ENCODE peak calls at places on chromosomes 12 and 14, in eight cellular contexts. One of them, this sample, is unnamed. For H3K4me1 and H3K27me3, the result is how much of the 10 kb centered on the place peaks cover.

GRCh38 chr12:132853285-132854092 is 24.8 kb upstream of the GOLGA3 start:
- DNase-seq in HCT116: no peak
- DNase-seq in pancreas: no peak
- DNase-seq in IMR-90: no peak
- DNase-seq in naive thymus-derived CD4-positive, alpha-beta T cell: no peak
- DNase-seq in small intestine: no peak
- DNase-seq in aorta: no peak
- DNase-seq in uterus: no peak
- DNase-seq in this sample: no peak

GRCh38 chr12:12428047-12428446 is 71.2 kb downstream of the BORCS5 start:
- DNase-seq in HCT116: no peak
- DNase-seq in pancreas: no peak
- DNase-seq in IMR-90: no peak
- DNase-seq in naive thymus-derived CD4-positive, alpha-beta T cell: no peak
- DNase-seq in small intestine: no peak
- DNase-seq in aorta: no peak
- DNase-seq in uterus: no peak
- DNase-seq in this sample: no peak

GRCh38 chr14:85529803-85530574 is at the start of gene FLRT2:
- DNase-seq in HCT116: no peak
- DNase-seq in pancreas: peak
- DNase-seq in IMR-90: peak
- DNase-seq in naive thymus-derived CD4-positive, alpha-beta T cell: no peak
- DNase-seq in small intestine: no peak
- DNase-seq in aorta: peak
- DNase-seq in uterus: peak
- DNase-seq in this sample: peak

GRCh38 chr12:65784616-65785015 is 39.7 kb upstream of the HMGA2 start:
- DNase-seq in HCT116: no peak
- DNase-seq in pancreas: no peak
- DNase-seq in IMR-90: no peak
- DNase-seq in naive thymus-derived CD4-positive, alpha-beta T cell: no peak
- DNase-seq in small intestine: no peak
- DNase-seq in aorta: no peak
- DNase-seq in uterus: no peak
- DNase-seq in this sample: no peak

GRCh38 chr14:54435500-54435981 is 5.6 kb downstream of the CNIH1 start:
- DNase-seq in HCT116: no peak
- DNase-seq in pancreas: no peak
- DNase-seq in IMR-90: peak
- DNase-seq in naive thymus-derived CD4-positive, alpha-beta T cell: no peak
- DNase-seq in small intestine: peak
- DNase-seq in aorta: no peak
- DNase-seq in uterus: no peak
- DNase-seq in this sample: no peak

GRCh38 chr14:73728106-73729014 is 14.2 kb upstream of the PNMA1 start:
- DNase-seq in HCT116: peak
- DNase-seq in pancreas: peak
- DNase-seq in IMR-90: peak
- DNase-seq in naive thymus-derived CD4-positive, alpha-beta T cell: peak
- DNase-seq in small intestine: peak
- DNase-seq in aorta: peak
- DNase-seq in uterus: peak
- DNase-seq in this sample: peak

GRCh38 chr12:108712925-108713203 is 18.5 kb downstream of the CORO1C start:
- DNase-seq in HCT116: no peak
- DNase-seq in pancreas: no peak
- DNase-seq in IMR-90: no peak
- DNase-seq in naive thymus-derived CD4-positive, alpha-beta T cell: no peak
- DNase-seq in small intestine: no peak
- DNase-seq in aorta: no peak
- DNase-seq in uterus: no peak
- DNase-seq in this sample: no peak

GRCh38 chr14:70788893-70789292 is 20.4 kb downstream of the MAP3K9 start:
- DNase-seq in HCT116: no peak
- DNase-seq in pancreas: no peak
- DNase-seq in IMR-90: no peak
- DNase-seq in naive thymus-derived CD4-positive, alpha-beta T cell: no peak
- DNase-seq in small intestine: no peak
- DNase-seq in aorta: no peak
- DNase-seq in uterus: no peak
- DNase-seq in this sample: no peak

GRCh38 chr12:94616217-94616729 is 34.1 kb downstream of the TMCC3 start:
- DNase-seq in HCT116: no peak
- DNase-seq in pancreas: no peak
- DNase-seq in IMR-90: no peak
- DNase-seq in naive thymus-derived CD4-positive, alpha-beta T cell: no peak
- DNase-seq in small intestine: no peak
- DNase-seq in aorta: no peak
- DNase-seq in uterus: no peak
- DNase-seq in this sample: peak

GRCh38 chr14:21042918-21043317 is 756 bp downstream of the RNASE7 start:
- DNase-seq in HCT116: no peak
- DNase-seq in pancreas: peak
- DNase-seq in IMR-90: no peak
- DNase-seq in naive thymus-derived CD4-positive, alpha-beta T cell: no peak
- DNase-seq in small intestine: no peak
- DNase-seq in aorta: no peak
- DNase-seq in uterus: no peak
- DNase-seq in this sample: no peak

GRCh38 chr12:111024205-111024794 is 103.9 kb upstream of the MYL2 start:
- DNase-seq in HCT116: peak
- DNase-seq in pancreas: peak
- DNase-seq in IMR-90: peak
- DNase-seq in naive thymus-derived CD4-positive, alpha-beta T cell: no peak
- DNase-seq in small intestine: peak
- DNase-seq in aorta: peak
- DNase-seq in uterus: no peak
- DNase-seq in this sample: peak

GRCh38 chr12:113980537-113981337 is 14.6 kb upstream of the RBM19 start:
- DNase-seq in HCT116: peak
- DNase-seq in pancreas: peak
- DNase-seq in IMR-90: peak
- DNase-seq in naive thymus-derived CD4-positive, alpha-beta T cell: no peak
- DNase-seq in small intestine: peak
- DNase-seq in aorta: no peak
- DNase-seq in uterus: peak
- DNase-seq in this sample: peak

GRCh38 chr12:106868982-106869381 is 86.7 kb upstream of the TMEM263 start:
- DNase-seq in HCT116: no peak
- DNase-seq in pancreas: no peak
- DNase-seq in IMR-90: no peak
- DNase-seq in naive thymus-derived CD4-positive, alpha-beta T cell: no peak
- DNase-seq in small intestine: no peak
- DNase-seq in aorta: no peak
- DNase-seq in uterus: no peak
- DNase-seq in this sample: no peak

GRCh38 chr12:88401153-88401552 is 179.1 kb downstream of the KITLG start:
- DNase-seq in HCT116: no peak
- DNase-seq in pancreas: no peak
- DNase-seq in IMR-90: peak
- DNase-seq in naive thymus-derived CD4-positive, alpha-beta T cell: no peak
- DNase-seq in small intestine: peak
- DNase-seq in aorta: no peak
- DNase-seq in uterus: no peak
- DNase-seq in this sample: no peak

DNA sequence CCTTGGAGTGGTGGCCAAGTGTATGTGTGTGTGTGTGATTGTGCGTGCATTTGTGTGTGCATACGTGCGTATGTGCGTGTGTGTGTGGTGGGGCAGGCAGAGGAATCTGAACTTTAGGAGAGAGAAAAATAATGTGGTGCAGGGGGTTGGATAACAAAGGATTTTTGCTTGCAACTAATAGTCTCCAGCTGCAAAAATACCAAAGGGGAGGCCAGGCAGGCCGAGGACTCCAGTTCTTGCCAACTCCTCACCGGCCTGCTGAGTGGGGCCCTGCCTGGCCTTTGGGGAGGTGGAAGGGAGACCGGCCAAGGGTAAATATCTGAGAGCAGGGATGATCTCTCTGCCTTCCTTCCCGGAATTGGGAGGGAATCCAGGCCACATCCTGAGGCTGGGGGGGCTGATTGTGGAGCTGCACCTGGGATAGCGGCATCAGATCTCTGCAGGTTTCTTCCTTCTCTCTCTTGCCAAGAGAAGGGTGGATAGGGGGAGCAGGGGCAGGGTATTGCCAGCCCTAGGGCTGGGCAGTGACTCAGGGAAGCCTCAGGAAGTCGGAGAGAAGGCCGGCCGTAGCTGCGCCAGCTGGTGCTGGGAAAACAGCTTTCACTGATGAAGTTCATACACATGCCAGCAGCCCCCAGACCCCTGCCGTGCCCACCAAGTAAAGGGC is 4.5 kb upstream of the LRP1-AS start:
- DNase-seq in HCT116: no peak
- DNase-seq in pancreas: no peak
- DNase-seq in IMR-90: peak
- DNase-seq in naive thymus-derived CD4-positive, alpha-beta T cell: no peak
- DNase-seq in small intestine: no peak
- DNase-seq in aorta: peak
- DNase-seq in uterus: peak
- DNase-seq in this sample: no peak
- H3K4me1 ChIP-seq in HCT116: under half
- H3K4me1 ChIP-seq in pancreas: under half
- H3K4me1 ChIP-seq in IMR-90: half or more
- H3K4me1 ChIP-seq in naive thymus-derived CD4-positive, alpha-beta T cell: under half
- H3K4me1 ChIP-seq in small intestine: under half
- H3K4me1 ChIP-seq in aorta: under half
- H3K4me1 ChIP-seq in uterus: under half
- H3K4me1 ChIP-seq in this sample: under half

GRCh38 chr14:49363926-49364751 is 222.0 kb downstream of the RPS29 start:
- DNase-seq in HCT116: no peak
- DNase-seq in pancreas: no peak
- DNase-seq in IMR-90: no peak
- DNase-seq in naive thymus-derived CD4-positive, alpha-beta T cell: no peak
- DNase-seq in small intestine: no peak
- DNase-seq in aorta: no peak
- DNase-seq in uterus: no peak
- DNase-seq in this sample: no peak

GRCh38 chr14:49366416-49366815 is 219.8 kb downstream of the RPS29 start:
- DNase-seq in HCT116: no peak
- DNase-seq in pancreas: no peak
- DNase-seq in IMR-90: no peak
- DNase-seq in naive thymus-derived CD4-positive, alpha-beta T cell: no peak
- DNase-seq in small intestine: no peak
- DNase-seq in aorta: no peak
- DNase-seq in uterus: no peak
- DNase-seq in this sample: no peak

GRCh38 chr14:49364752-49365117 is 221.4 kb downstream of the RPS29 start:
- DNase-seq in HCT116: no peak
- DNase-seq in pancreas: no peak
- DNase-seq in IMR-90: no peak
- DNase-seq in naive thymus-derived CD4-positive, alpha-beta T cell: no peak
- DNase-seq in small intestine: no peak
- DNase-seq in aorta: no peak
- DNase-seq in uterus: no peak
- DNase-seq in this sample: no peak

GRCh38 chr14:49367696-49368095 is 218.5 kb downstream of the RPS29 start:
- DNase-seq in HCT116: no peak
- DNase-seq in pancreas: no peak
- DNase-seq in IMR-90: no peak
- DNase-seq in naive thymus-derived CD4-positive, alpha-beta T cell: no peak
- DNase-seq in small intestine: no peak
- DNase-seq in aorta: no peak
- DNase-seq in uterus: no peak
- DNase-seq in this sample: no peak

DNA sequence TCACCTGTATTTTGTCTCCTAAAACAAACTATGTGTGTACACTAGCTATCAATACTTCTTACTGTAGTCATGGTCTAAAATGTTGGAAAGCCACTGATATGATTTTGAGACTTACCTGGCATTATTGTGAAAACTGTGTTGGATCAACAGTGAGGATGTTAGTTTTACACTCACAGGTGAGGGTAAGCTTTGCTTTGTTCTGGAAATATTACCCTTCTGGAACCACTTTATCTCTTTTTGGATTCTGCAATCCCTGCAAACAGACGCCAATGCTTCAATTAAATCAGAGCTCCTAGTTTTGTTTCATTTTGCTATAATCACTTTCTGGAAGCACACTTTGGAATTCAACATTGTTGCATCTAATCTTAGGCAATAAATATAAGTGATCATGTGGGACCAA is 223.3 kb downstream of the RPS29 start:
- DNase-seq in HCT116: no peak
- DNase-seq in pancreas: no peak
- DNase-seq in IMR-90: no peak
- DNase-seq in naive thymus-derived CD4-positive, alpha-beta T cell: no peak
- DNase-seq in small intestine: no peak
- DNase-seq in aorta: no peak
- DNase-seq in uterus: no peak
- DNase-seq in this sample: no peak
- H3K27me3 ChIP-seq in HCT116: under half
- H3K27me3 ChIP-seq in pancreas: under half
- H3K27me3 ChIP-seq in IMR-90: under half
- H3K27me3 ChIP-seq in naive thymus-derived CD4-positive, alpha-beta T cell: under half
- H3K27me3 ChIP-seq in small intestine: under half
- H3K27me3 ChIP-seq in aorta: under half
- H3K27me3 ChIP-seq in uterus: under half
- H3K27me3 ChIP-seq in this sample: under half

DNA sequence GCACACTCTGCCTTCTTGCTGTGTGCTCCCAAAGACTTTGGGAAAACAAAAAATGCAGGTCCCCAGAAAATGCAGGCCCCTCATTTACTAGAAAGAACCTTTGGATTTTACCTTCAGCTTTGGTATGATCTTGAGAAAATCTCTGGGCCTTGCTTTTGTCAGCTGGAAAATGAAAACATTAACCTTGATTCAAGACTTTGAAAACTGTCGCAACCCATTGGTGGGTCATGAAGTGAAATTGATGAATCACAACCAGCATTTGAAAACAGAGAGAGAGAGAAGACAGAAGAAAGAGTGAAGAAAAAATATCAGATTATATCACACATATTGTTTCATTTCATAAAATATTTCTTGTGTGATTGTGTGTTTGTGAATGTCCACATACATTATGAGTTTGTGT is 322.5 kb downstream of the ZFP36L1 start:
- DNase-seq in HCT116: no peak
- DNase-seq in pancreas: no peak
- DNase-seq in IMR-90: no peak
- DNase-seq in naive thymus-derived CD4-positive, alpha-beta T cell: no peak
- DNase-seq in small intestine: no peak
- DNase-seq in aorta: no peak
- DNase-seq in uterus: no peak
- DNase-seq in this sample: no peak
- H3K4me1 ChIP-seq in HCT116: under half
- H3K4me1 ChIP-seq in pancreas: half or more
- H3K4me1 ChIP-seq in IMR-90: under half
- H3K4me1 ChIP-seq in naive thymus-derived CD4-positive, alpha-beta T cell: under half
- H3K4me1 ChIP-seq in small intestine: under half
- H3K4me1 ChIP-seq in aorta: under half
- H3K4me1 ChIP-seq in uterus: under half
- H3K4me1 ChIP-seq in this sample: under half

DNA sequence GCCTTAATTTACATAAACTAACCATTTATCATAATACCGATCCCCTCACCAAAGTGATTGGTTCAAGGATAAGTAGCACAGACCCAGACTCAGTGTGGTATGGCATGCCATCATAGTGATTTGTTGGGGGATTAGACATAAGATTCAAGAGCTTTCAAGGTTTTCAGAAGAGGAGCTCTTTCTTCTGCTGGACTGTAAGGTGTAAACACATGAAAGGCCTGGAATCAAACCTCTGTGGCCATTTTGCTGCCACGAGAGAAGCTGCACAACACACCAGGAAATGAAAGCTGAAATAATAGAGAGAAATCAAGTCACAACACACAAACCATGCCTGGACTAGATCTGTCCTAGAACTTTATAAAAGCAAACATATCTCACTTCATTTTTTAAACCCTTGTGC is 30.8 kb downstream of the BTG1 start:
- DNase-seq in HCT116: no peak
- DNase-seq in pancreas: no peak
- DNase-seq in IMR-90: no peak
- DNase-seq in naive thymus-derived CD4-positive, alpha-beta T cell: no peak
- DNase-seq in small intestine: no peak
- DNase-seq in aorta: no peak
- DNase-seq in uterus: no peak
- DNase-seq in this sample: no peak
- H3K27me3 ChIP-seq in HCT116: under half
- H3K27me3 ChIP-seq in pancreas: under half
- H3K27me3 ChIP-seq in IMR-90: under half
- H3K27me3 ChIP-seq in naive thymus-derived CD4-positive, alpha-beta T cell: under half
- H3K27me3 ChIP-seq in small intestine: under half
- H3K27me3 ChIP-seq in aorta: under half
- H3K27me3 ChIP-seq in uterus: under half
- H3K27me3 ChIP-seq in this sample: under half